ENCODE peak calls at places on chromosomes 1 and 21, in five cellular contexts. One of them, this sample, is unnamed.

GRCh38 chr1:165424454-165425283 is 20.3 kb downstream of the RXRG start:
- DNase-seq in fibroblast of lung: peak
- DNase-seq in cardiac muscle cell: peak
- DNase-seq in brain microvascular endothelial cell: no peak
- DNase-seq in GM23248: peak
- DNase-seq in this sample: no peak

GRCh38 chr1:224539971-224540370 is 76.1 kb upstream of the CNIH3 start:
- DNase-seq in fibroblast of lung: peak
- DNase-seq in cardiac muscle cell: no peak
- DNase-seq in brain microvascular endothelial cell: no peak
- DNase-seq in GM23248: peak
- DNase-seq in this sample: no peak

GRCh38 chr1:183776731-183777130 is 28.2 kb upstream of the RGL1 start:
- DNase-seq in fibroblast of lung: peak
- DNase-seq in cardiac muscle cell: peak
- DNase-seq in brain microvascular endothelial cell: peak
- DNase-seq in GM23248: peak
- DNase-seq in this sample: no peak

GRCh38 chr1:119647734-119648619 is at the start of gene ZNF697:
- DNase-seq in fibroblast of lung: peak
- DNase-seq in cardiac muscle cell: peak
- DNase-seq in brain microvascular endothelial cell: peak
- DNase-seq in GM23248: peak
- DNase-seq in this sample: peak

GRCh38 chr21:14482165-14482564 is 64.0 kb downstream of the SAMSN1 start:
- DNase-seq in fibroblast of lung: no peak
- DNase-seq in cardiac muscle cell: no peak
- DNase-seq in brain microvascular endothelial cell: no peak
- DNase-seq in GM23248: no peak
- DNase-seq in this sample: no peak

GRCh38 chr1:34147301-34147700 is 17.7 kb downstream of the CSMD2 start:
- DNase-seq in fibroblast of lung: no peak
- DNase-seq in cardiac muscle cell: no peak
- DNase-seq in brain microvascular endothelial cell: no peak
- DNase-seq in GM23248: no peak
- DNase-seq in this sample: no peak

GRCh38 chr1:25875154-25875855 is at the start of gene PAQR7:
- DNase-seq in fibroblast of lung: peak
- DNase-seq in cardiac muscle cell: peak
- DNase-seq in brain microvascular endothelial cell: peak
- DNase-seq in GM23248: peak
- DNase-seq in this sample: no peak

GRCh38 chr1:42206164-42206563 is 41.6 kb upstream of the GUCA2A start:
- DNase-seq in fibroblast of lung: no peak
- DNase-seq in cardiac muscle cell: no peak
- DNase-seq in brain microvascular endothelial cell: no peak
- DNase-seq in GM23248: no peak
- DNase-seq in this sample: no peak

GRCh38 chr1:43420874-43421273 is 31.2 kb downstream of the SZT2 start:
- DNase-seq in fibroblast of lung: no peak
- DNase-seq in cardiac muscle cell: no peak
- DNase-seq in brain microvascular endothelial cell: no peak
- DNase-seq in GM23248: no peak
- DNase-seq in this sample: no peak

GRCh38 chr1:2289607-2290006 is 61.5 kb downstream of the SKI start:
- DNase-seq in fibroblast of lung: no peak
- DNase-seq in cardiac muscle cell: peak
- DNase-seq in brain microvascular endothelial cell: no peak
- DNase-seq in GM23248: peak
- DNase-seq in this sample: no peak

GRCh38 chr1:9529190-9529589 is 10.1 kb upstream of the SLC25A33 start:
- DNase-seq in fibroblast of lung: no peak
- DNase-seq in cardiac muscle cell: peak
- DNase-seq in brain microvascular endothelial cell: peak
- DNase-seq in GM23248: peak
- DNase-seq in this sample: no peak

GRCh38 chr21:42424848-42425602 is 21.3 kb downstream of the UBASH3A start:
- DNase-seq in fibroblast of lung: no peak
- DNase-seq in cardiac muscle cell: no peak
- DNase-seq in brain microvascular endothelial cell: no peak
- DNase-seq in GM23248: no peak
- DNase-seq in this sample: no peak

GRCh38 chr1:92538413-92539061 is 51.8 kb upstream of the GFI1 start:
- DNase-seq in fibroblast of lung: no peak
- DNase-seq in cardiac muscle cell: no peak
- DNase-seq in brain microvascular endothelial cell: peak
- DNase-seq in GM23248: peak
- DNase-seq in this sample: no peak

GRCh38 chr1:238409191-238409846 is 518.6 kb upstream of the ZP4 start:
- DNase-seq in fibroblast of lung: peak
- DNase-seq in cardiac muscle cell: peak
- DNase-seq in brain microvascular endothelial cell: peak
- DNase-seq in GM23248: peak
- DNase-seq in this sample: no peak

GRCh38 chr1:96372881-96373280 is 348.7 kb upstream of the PTBP2 start:
- DNase-seq in fibroblast of lung: no peak
- DNase-seq in cardiac muscle cell: no peak
- DNase-seq in brain microvascular endothelial cell: no peak
- DNase-seq in GM23248: no peak
- DNase-seq in this sample: no peak

GRCh38 chr1:170929835-170930554 is 5.3 kb upstream of the MROH9 start:
- DNase-seq in fibroblast of lung: peak
- DNase-seq in cardiac muscle cell: peak
- DNase-seq in brain microvascular endothelial cell: peak
- DNase-seq in GM23248: peak
- DNase-seq in this sample: no peak

GRCh38 chr1:170670751-170671628 is 7.1 kb downstream of the PRRX1 start:
- DNase-seq in fibroblast of lung: peak
- DNase-seq in cardiac muscle cell: peak
- DNase-seq in brain microvascular endothelial cell: peak
- DNase-seq in GM23248: peak
- DNase-seq in this sample: no peak

GRCh38 chr1:60017831-60018230 is 55.7 kb downstream of the C1orf87 start:
- DNase-seq in fibroblast of lung: no peak
- DNase-seq in cardiac muscle cell: no peak
- DNase-seq in brain microvascular endothelial cell: no peak
- DNase-seq in GM23248: no peak
- DNase-seq in this sample: no peak

GRCh38 chr1:19179597-19180271 is 30.3 kb downstream of the UBR4 start:
- DNase-seq in fibroblast of lung: peak
- DNase-seq in cardiac muscle cell: peak
- DNase-seq in brain microvascular endothelial cell: peak
- DNase-seq in GM23248: peak
- DNase-seq in this sample: no peak

GRCh38 chr1:45892068-45892785 is 88.8 kb downstream of the MAST2 start:
- DNase-seq in fibroblast of lung: peak
- DNase-seq in cardiac muscle cell: peak
- DNase-seq in brain microvascular endothelial cell: peak
- DNase-seq in GM23248: peak
- DNase-seq in this sample: no peak

GRCh38 chr1:41650176-41650519 is 165.7 kb upstream of the EDN2 start:
- DNase-seq in fibroblast of lung: no peak
- DNase-seq in cardiac muscle cell: no peak
- DNase-seq in brain microvascular endothelial cell: peak
- DNase-seq in GM23248: peak
- DNase-seq in this sample: no peak

GRCh38 chr1:62356257-62356835 is 37.1 kb upstream of the KANK4 start:
- DNase-seq in fibroblast of lung: peak
- DNase-seq in cardiac muscle cell: peak
- DNase-seq in brain microvascular endothelial cell: peak
- DNase-seq in GM23248: peak
- DNase-seq in this sample: no peak

GRCh38 chr1:237124856-237125462 is 83.0 kb downstream of the RYR2 start:
- DNase-seq in fibroblast of lung: peak
- DNase-seq in cardiac muscle cell: peak
- DNase-seq in brain microvascular endothelial cell: no peak
- DNase-seq in GM23248: peak
- DNase-seq in this sample: no peak

DNA sequence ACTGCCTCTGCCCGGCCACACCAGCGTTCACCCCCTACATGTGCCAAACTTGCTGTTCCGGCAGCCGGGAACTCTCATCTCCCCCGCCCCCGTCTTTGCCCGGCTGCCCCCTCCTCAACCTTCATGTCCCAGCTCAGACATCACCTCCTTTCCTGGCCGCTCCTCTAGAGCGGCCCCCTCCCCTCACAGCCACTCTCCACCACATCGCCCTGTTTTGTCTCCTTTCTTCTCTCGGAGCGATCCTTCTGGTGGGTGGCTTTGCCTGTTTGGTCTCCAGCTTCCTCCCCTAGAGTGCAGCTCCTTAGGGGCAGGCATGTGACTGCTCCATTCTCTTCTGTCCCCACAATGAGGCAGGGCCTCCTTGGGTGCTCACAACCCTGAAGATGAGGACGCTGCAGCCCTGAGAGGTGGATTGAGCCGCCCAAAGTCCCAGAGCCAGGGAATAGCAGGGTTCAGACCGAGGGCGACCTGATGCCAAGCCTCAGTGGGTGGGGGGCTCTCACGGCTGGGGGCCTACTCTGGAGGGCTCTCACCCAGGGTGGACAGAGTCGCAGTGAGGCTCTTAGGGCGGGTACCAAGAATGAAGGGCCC is 44.9 kb upstream of the ECE1 start:
- DNase-seq in fibroblast of lung: no peak
- DNase-seq in cardiac muscle cell: no peak
- DNase-seq in brain microvascular endothelial cell: no peak
- DNase-seq in GM23248: no peak
- DNase-seq in this sample: no peak
- H3K4me3 ChIP-seq in fibroblast of lung: peak
- H3K4me3 ChIP-seq in cardiac muscle cell: no peak
- H3K4me3 ChIP-seq in brain microvascular endothelial cell: peak
- H3K4me3 ChIP-seq in GM23248: peak
- H3K4me3 ChIP-seq in this sample: no peak

DNA sequence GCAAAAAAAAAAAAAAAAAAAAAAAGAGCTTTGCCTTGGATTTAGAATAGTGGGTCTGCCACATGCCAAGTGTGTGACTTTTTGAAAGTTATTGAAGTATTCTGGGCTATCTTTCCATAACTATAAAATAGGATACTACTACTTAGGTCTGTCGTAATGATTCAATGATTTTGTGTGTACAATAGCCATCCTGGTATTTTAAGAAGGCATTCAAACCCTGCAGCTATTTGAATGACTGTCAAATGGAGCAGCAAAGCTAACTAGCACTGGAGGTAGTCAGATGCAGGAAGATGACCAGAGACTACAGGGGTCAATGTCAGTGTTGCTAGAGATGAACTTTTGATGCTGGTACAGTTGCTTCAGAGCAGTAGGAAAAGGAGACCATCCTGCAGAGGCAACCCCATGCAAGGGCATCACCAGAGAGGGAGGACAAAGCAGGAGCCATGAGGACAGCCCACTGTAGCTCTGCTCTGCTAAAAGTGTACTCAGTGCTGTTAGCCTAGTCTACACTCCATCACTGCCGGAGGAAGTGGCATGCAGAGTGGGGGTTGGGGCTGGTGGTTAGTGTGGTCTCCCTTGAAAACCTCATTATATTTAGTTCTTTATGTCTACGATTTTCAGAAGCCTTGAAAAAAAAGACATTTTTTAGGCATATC is 29.0 kb downstream of the DUSP10 start:
- DNase-seq in fibroblast of lung: no peak
- DNase-seq in cardiac muscle cell: no peak
- DNase-seq in brain microvascular endothelial cell: no peak
- DNase-seq in GM23248: peak
- DNase-seq in this sample: no peak
- H3K27ac ChIP-seq in fibroblast of lung: no peak
- H3K27ac ChIP-seq in cardiac muscle cell: no peak
- H3K27ac ChIP-seq in brain microvascular endothelial cell: no peak
- H3K27ac ChIP-seq in GM23248: peak
- H3K27ac ChIP-seq in this sample: no peak

GRCh38 chr1:208332774-208333126 is 88.6 kb upstream of the PLXNA2 start:
- DNase-seq in fibroblast of lung: no peak
- DNase-seq in cardiac muscle cell: no peak
- DNase-seq in brain microvascular endothelial cell: no peak
- DNase-seq in GM23248: no peak
- DNase-seq in this sample: no peak

GRCh38 chr1:208335386-208335785 is 91.2 kb upstream of the PLXNA2 start:
- DNase-seq in fibroblast of lung: no peak
- DNase-seq in cardiac muscle cell: no peak
- DNase-seq in brain microvascular endothelial cell: no peak
- DNase-seq in GM23248: no peak
- DNase-seq in this sample: no peak

GRCh38 chr1:208333676-208334075 is 89.5 kb upstream of the PLXNA2 start:
- DNase-seq in fibroblast of lung: no peak
- DNase-seq in cardiac muscle cell: no peak
- DNase-seq in brain microvascular endothelial cell: no peak
- DNase-seq in GM23248: no peak
- DNase-seq in this sample: no peak

GRCh38 chr1:208329291-208329690 is 85.1 kb upstream of the PLXNA2 start:
- DNase-seq in fibroblast of lung: no peak
- DNase-seq in cardiac muscle cell: no peak
- DNase-seq in brain microvascular endothelial cell: no peak
- DNase-seq in GM23248: peak
- DNase-seq in this sample: no peak

GRCh38 chr1:208332036-208332773 is 88.0 kb upstream of the PLXNA2 start:
- DNase-seq in fibroblast of lung: no peak
- DNase-seq in cardiac muscle cell: no peak
- DNase-seq in brain microvascular endothelial cell: no peak
- DNase-seq in GM23248: no peak
- DNase-seq in this sample: no peak
- H3K4me3 ChIP-seq in fibroblast of lung: no peak
- H3K4me3 ChIP-seq in cardiac muscle cell: no peak
- H3K4me3 ChIP-seq in brain microvascular endothelial cell: no peak
- H3K4me3 ChIP-seq in GM23248: no peak
- H3K4me3 ChIP-seq in this sample: no peak

GRCh38 chr1:108502138-108502537 is 52.0 kb downstream of the NBPF6 start:
- DNase-seq in fibroblast of lung: no peak
- DNase-seq in cardiac muscle cell: no peak
- DNase-seq in brain microvascular endothelial cell: no peak
- DNase-seq in GM23248: no peak
- DNase-seq in this sample: no peak
- H3K27ac ChIP-seq in fibroblast of lung: no peak
- H3K27ac ChIP-seq in cardiac muscle cell: no peak
- H3K27ac ChIP-seq in brain microvascular endothelial cell: no peak
- H3K27ac ChIP-seq in GM23248: peak
- H3K27ac ChIP-seq in this sample: no peak

GRCh38 chr1:225776294-225776693 is 1.3 kb upstream of the SRP9 start:
- DNase-seq in fibroblast of lung: no peak
- DNase-seq in cardiac muscle cell: no peak
- DNase-seq in brain microvascular endothelial cell: no peak
- DNase-seq in GM23248: no peak
- DNase-seq in this sample: no peak

GRCh38 chr1:225774276-225775147 is 3.1 kb upstream of the SRP9 start:
- DNase-seq in fibroblast of lung: no peak
- DNase-seq in cardiac muscle cell: no peak
- DNase-seq in brain microvascular endothelial cell: no peak
- DNase-seq in GM23248: no peak
- DNase-seq in this sample: no peak

GRCh38 chr1:225778412-225778669 is 715 bp downstream of the SRP9 start:
- DNase-seq in fibroblast of lung: no peak
- DNase-seq in cardiac muscle cell: no peak
- DNase-seq in brain microvascular endothelial cell: no peak
- DNase-seq in GM23248: no peak
- DNase-seq in this sample: no peak

GRCh38 chr1:225777583-225778411 is at the start of gene SRP9:
- DNase-seq in fibroblast of lung: peak
- DNase-seq in cardiac muscle cell: peak
- DNase-seq in brain microvascular endothelial cell: peak
- DNase-seq in GM23248: peak
- DNase-seq in this sample: peak

GRCh38 chr1:225777058-225777582 is 506 bp upstream of the SRP9 start:
- DNase-seq in fibroblast of lung: no peak
- DNase-seq in cardiac muscle cell: no peak
- DNase-seq in brain microvascular endothelial cell: no peak
- DNase-seq in GM23248: peak
- DNase-seq in this sample: no peak
- H3K4me3 ChIP-seq in fibroblast of lung: peak
- H3K4me3 ChIP-seq in cardiac muscle cell: peak
- H3K4me3 ChIP-seq in brain microvascular endothelial cell: peak
- H3K4me3 ChIP-seq in GM23248: peak
- H3K4me3 ChIP-seq in this sample: peak